ENCODE peak calls at places on chromosomes 12 and 14, in four cellular contexts. M is lung, G is breast epithelium, R is heart left ventricle. E is an unnamed sample.
A peak's percentile ranks its signal among the peaks of the same experiment; 100 is the strongest.

GRCh38 chr12:26869908-26870459 is 37.0 kb upstream of the ITPR2 start:
- DNase-seq in G (no peak), R (no peak), M (no peak), E (no peak)

GRCh38 chr14:49975799-49976198 is 82.9 kb downstream of the ARF6 start:
- DNase-seq in R (no peak), M (no peak), G (no peak), E (no peak)

GRCh38 chr12:119758695-119759094 is 90.8 kb downstream of the PRKAB1 start:
- DNase-seq in R (no peak), G (no peak), M (no peak), E (no peak)

GRCh38 chr12:50686976-50687375 is 76.9 kb upstream of the ATF1 start:
- DNase-seq in R (no peak), G (no peak), M (no peak), E (no peak)

GRCh38 chr12:76611533-76611932 is 52.0 kb upstream of the OSBPL8 start:
- DNase-seq in R (no peak), M (no peak), G (no peak), E (no peak)

GRCh38 chr12:103698752-103699540 is 111.9 kb downstream of the STAB2 start:
- DNase-seq in M (no peak), G (no peak), R (no peak), E (no peak)

GRCh38 chr14:95533391-95533821 is 1.4 kb upstream of the GLRX5 start:
- DNase-seq in M (no peak), G (no peak), R (no peak), E (no peak)

GRCh38 chr12:64318605-64319004 is 72.0 kb downstream of the C12orf56 start:
- DNase-seq in M (no peak), G (no peak), R (no peak), E (no peak)

GRCh38 chr14:55721353-55721752 is 141.3 kb downstream of the KTN1 start:
- DNase-seq in G (no peak), R (no peak), M (no peak), E (no peak)

GRCh38 chr14:102509744-102510615 is at the start of gene ANKRD9:
- DNase-seq in M (peak; percentile 93), R (peak; percentile 97), G (peak; percentile 94), E (peak; percentile 97)

GRCh38 chr12:48910196-48910595 is 15.1 kb downstream of the FKBP11 start:
- DNase-seq in G (no peak), M (no peak), R (no peak), E (no peak)

GRCh38 chr12:12819752-12820311 is 6.7 kb downstream of the DDX47 start:
- DNase-seq in G (no peak), M (no peak), R (no peak), E (peak; percentile 78)

GRCh38 chr14:102076793-102077759 is 9.8 kb downstream of the HSP90AA1 start:
- DNase-seq in G (no peak), M (no peak), R (no peak), E (no peak)

GRCh38 chr12:125070117-125070516 is 4.9 kb downstream of the AACS start:
- DNase-seq in R (no peak), G (no peak), M (no peak), E (no peak)

GRCh38 chr12:80213871-80214270 is 114.5 kb downstream of the OTOGL start:
- DNase-seq in M (no peak), G (no peak), R (no peak), E (no peak)

GRCh38 chr12:19142499-19142898 is 13.0 kb downstream of the PLEKHA5 start:
- DNase-seq in G (no peak), R (no peak), M (no peak), E (no peak)

GRCh38 chr14:63342381-63342780 is 23.6 kb upstream of the GPHB5 start:
- DNase-seq in G (no peak), R (no peak), M (no peak), E (no peak)

GRCh38 chr14:70873627-70874026 is 33.6 kb upstream of the PCNX1 start:
- DNase-seq in R (no peak), M (no peak), G (no peak), E (no peak)

GRCh38 chr14:21768116-21768874 is 94.7 kb upstream of the OR4E1 start:
- DNase-seq in M (no peak), G (no peak), R (no peak), E (no peak)

GRCh38 chr12:123384994-123385376 is 1.1 kb downstream of the KMT5A start:
- DNase-seq in R (no peak), G (no peak), M (no peak), E (no peak)

GRCh38 chr14:28831126-28831525 is 64.5 kb downstream of the FOXG1 start:
- DNase-seq in R (no peak), M (no peak), G (no peak), E (no peak)

GRCh38 chr12:108060054-108060453 is 69.0 kb upstream of the WSCD2 start:
- DNase-seq in R (no peak), G (no peak), M (no peak), E (no peak)

GRCh38 chr12:128794661-128795529 is 28.9 kb downstream of the SLC15A4 start:
- DNase-seq in G (no peak), M (no peak), R (no peak), E (no peak)

GRCh38 chr14:23113346-23114119 is 5.5 kb downstream of the CEBPE start:
- DNase-seq in R (no peak), M (no peak), G (no peak), E (no peak)

GRCh38 chr12:21223930-21224329 is 92.9 kb downstream of the SLCO1B1 start:
- DNase-seq in R (no peak), M (no peak), G (no peak), E (no peak)

GRCh38 chr12:89708793-89709156 is at the start of gene ATP2B1:
- DNase-seq in R (peak; percentile 90), M (peak; percentile 85), G (peak; percentile 81), E (peak; percentile 28)

GRCh38 chr12:3592856-3593625 is 102.0 kb downstream of the PRMT8 start:
- DNase-seq in G (no peak), M (no peak), R (no peak), E (no peak)

GRCh38 chr12:91952916-91953315 is 192.7 kb downstream of the BTG1 start:
- DNase-seq in R (no peak), M (no peak), G (no peak), E (no peak)

GRCh38 chr14:76274324-76274723 is 101.6 kb upstream of the ESRRB start:
- DNase-seq in R (no peak), M (no peak), G (no peak), E (no peak)

GRCh38 chr12:60266381-60266852 is 670.6 kb downstream of the SLC16A7 start:
- DNase-seq in M (no peak), G (no peak), R (no peak), E (no peak)

GRCh38 chr12:110007874-110008273 is 8.6 kb downstream of the ANKRD13A start:
- DNase-seq in R (no peak), M (no peak), G (no peak), E (no peak)

GRCh38 chr12:110002691-110003515 is 3.7 kb downstream of the ANKRD13A start:
- DNase-seq in R (no peak), M (peak; percentile 33), G (no peak), E (no peak)

GRCh38 chr12:110005319-110005973 is 6.2 kb downstream of the ANKRD13A start:
- DNase-seq in M (no peak), R (no peak), G (no peak), E (no peak)

GRCh38 chr12:110004598-110004997 is 5.4 kb downstream of the ANKRD13A start:
- DNase-seq in G (no peak), R (no peak), M (no peak), E (no peak)

GRCh38 chr12:110006115-110006514 is 6.9 kb downstream of the ANKRD13A start:
- DNase-seq in G (no peak), R (no peak), M (no peak), E (no peak)
- H3K4me1 ChIP-seq in G (no peaks in the 10 kb centered on the region), R (peaks cover 9% of the 10 kb centered on the region), M (no peaks in the 10 kb centered on the region), E (peaks cover 8% of the 10 kb centered on the region)

GRCh38 chr12:52929538-52929937 is 19.4 kb upstream of the KRT18 start:
- DNase-seq in R (no peak), G (no peak), M (no peak), E (no peak)

GRCh38 chr12:52926596-52927241 is 21.8 kb upstream of the KRT8 start:
- DNase-seq in G (no peak), R (no peak), M (no peak), E (no peak)

GRCh38 chr12:52927964-52928363 is 21.0 kb upstream of the KRT18 start:
- DNase-seq in M (no peak), G (no peak), R (no peak), E (no peak)

GRCh38 chr12:52924764-52925716 is 20.2 kb upstream of the KRT8 start:
- DNase-seq in M (no peak), G (no peak), R (no peak), E (no peak)

GRCh38 chr12:52925717-52926595 is 21.1 kb upstream of the KRT8 start:
- DNase-seq in G (no peak), M (peak; percentile 77), R (no peak), E (no peak)
- TF ChIP-seq CTCF in G (no peak), M (no peak), R (no peak), E (no peak)

GRCh38 chr12:53464685-53465084 is 12.8 kb downstream of the PCBP2 start:
- DNase-seq in G (no peak), R (no peak), M (no peak), E (no peak)
- H3K4me1 ChIP-seq in G (no peaks in the 10 kb centered on the region), R (peaks cover 82% of the 10 kb centered on the region), M (peaks cover 19% of the 10 kb centered on the region), E (no peaks in the 10 kb centered on the region)

GRCh38 chr12:27915536-27915935 is 57.0 kb downstream of the PTHLH start:
- DNase-seq in R (no peak), G (no peak), M (no peak), E (no peak)
- TF ChIP-seq CTCF in R (no peak), G (no peak), M (no peak), E (no peak)

GRCh38 chr12:120887253-120888043 is 16.7 kb downstream of the SPPL3 start:
- DNase-seq in G (no peak), R (no peak), M (no peak), E (no peak)

GRCh38 chr12:120890963-120891362 is 13.2 kb downstream of the SPPL3 start:
- DNase-seq in R (no peak), M (no peak), G (no peak), E (no peak)

GRCh38 chr12:120886194-120887018 is 17.8 kb downstream of the SPPL3 start:
- DNase-seq in R (no peak), G (no peak), M (no peak), E (no peak)

GRCh38 chr12:120892265-120892664 is 11.9 kb downstream of the SPPL3 start:
- DNase-seq in G (no peak), R (no peak), M (no peak), E (no peak)
- H3K4me1 ChIP-seq in G (no peaks in the 10 kb centered on the region), R (peaks cover 40% of the 10 kb centered on the region), M (peaks cover 17% of the 10 kb centered on the region), E (peaks cover 9% of the 10 kb centered on the region)

GRCh38 chr12:73517859-73518258 is 1019.8 kb upstream of the ATXN7L3B start:
- DNase-seq in G (no peak), R (no peak), M (no peak), E (no peak)

DNA sequence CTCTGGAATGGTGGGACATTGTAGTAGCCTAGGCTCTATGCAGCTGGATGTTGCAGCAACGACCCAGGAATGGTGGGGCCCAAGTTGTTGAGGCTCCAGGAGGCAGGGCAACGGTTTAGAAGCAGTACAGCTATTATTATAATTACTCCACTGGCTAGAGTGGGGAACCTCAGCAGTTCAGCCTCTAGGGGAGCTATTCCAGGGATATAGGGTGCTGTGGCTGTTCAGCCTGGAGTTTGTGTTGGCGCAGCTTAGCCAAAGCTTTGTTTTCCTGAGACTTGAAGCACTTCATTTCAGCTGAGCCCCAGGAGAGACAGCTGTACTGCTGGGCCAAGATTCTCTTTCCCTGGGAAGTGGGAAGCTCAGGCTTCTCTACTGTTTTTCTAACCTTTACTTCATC is 1023.0 kb upstream of the ATXN7L3B start:
- DNase-seq in R (no peak), G (no peak), M (no peak), E (no peak)
- TF ChIP-seq CTCF in R (no peak), G (no peak), M (no peak), E (no peak)